ENCODE peak calls at places on chromosomes 4 and X, in seven cellular contexts. J is nucleus accumbens, L is left lobe of liver, H is ovary, B is NCI-H1092, P is AG10803, F is MM.1S. O is an unnamed sample.

GRCh38 chr4:8235224-8235623 is 34.3 kb upstream of the HTRA3 start:
- DNase-seq in J (no peak), L (no peak), H (no peak), B (no peak), P (no peak), F (peak), O (no peak)

GRCh38 chr4:74109116-74109791 is 10.3 kb upstream of the CXCL2 start:
- DNase-seq in J (peak), L (no peak), H (no peak), B (no peak), P (peak), F (no peak), O (peak)

GRCh38 chr4:183356173-183356825 is 34.1 kb upstream of the CLDN24 start:
- DNase-seq in J (no peak), L (no peak), H (no peak), B (no peak), P (no peak), F (no peak), O (no peak)

GRCh38 chr4:113952452-113953029 is 26.9 kb downstream of the ARSJ start:
- DNase-seq in J (no peak), L (no peak), H (no peak), B (peak), P (peak), F (peak), O (peak)

GRCh38 chrX:149687991-149688390 is 23.9 kb upstream of the MAGEA11 start:
- DNase-seq in J (no peak), L (no peak), H (no peak), B (no peak), P (no peak), F (no peak), O (no peak)

GRCh38 chrX:44913656-44914531 is 40.9 kb downstream of the KDM6A start:
- DNase-seq in J (no peak), L (no peak), H (no peak), B (no peak), P (no peak), F (no peak), O (no peak)

GRCh38 chr4:148222991-148223660 is 219.1 kb downstream of the NR3C2 start:
- DNase-seq in J (no peak), L (no peak), H (no peak), B (no peak), P (no peak), F (no peak), O (no peak)

GRCh38 chr4:113222431-113222979 is 173.1 kb downstream of the ANK2 start:
- DNase-seq in J (no peak), L (no peak), H (no peak), B (no peak), P (peak), F (no peak), O (peak)

GRCh38 chr4:10593130-10593529 is 91.4 kb downstream of the CLNK start:
- DNase-seq in J (no peak), L (no peak), H (no peak), B (peak), P (no peak), F (no peak), O (no peak)

GRCh38 chr4:170675568-170676262 is 586.0 kb upstream of the AADAT start:
- DNase-seq in J (no peak), L (no peak), H (no peak), B (no peak), P (no peak), F (peak), O (no peak)

GRCh38 chr4:81164623-81165416 is 50.2 kb downstream of the PRKG2 start:
- DNase-seq in J (peak), L (no peak), H (no peak), B (no peak), P (peak), F (no peak), O (peak)

GRCh38 chr4:51884606-51885005 is 41.7 kb downstream of the DCUN1D4 start:
- DNase-seq in J (no peak), L (no peak), H (no peak), B (no peak), P (no peak), F (no peak), O (no peak)

GRCh38 chr4:121339307-121339706 is 41.5 kb downstream of the QRFPR start:
- DNase-seq in J (no peak), L (no peak), H (no peak), B (no peak), P (no peak), F (no peak), O (no peak)

GRCh38 chrX:72110051-72110926 is 21.4 kb downstream of the RTL5 start:
- DNase-seq in J (peak), L (no peak), H (no peak), B (no peak), P (no peak), F (no peak), O (no peak)

GRCh38 chrX:46957299-46957698 is 45.1 kb downstream of the JADE3 start:
- DNase-seq in J (no peak), L (no peak), H (no peak), B (no peak), P (no peak), F (no peak), O (no peak)

GRCh38 chr4:139279723-139280620 is at the start of gene MGARP:
- DNase-seq in J (no peak), L (no peak), H (peak), B (peak), P (no peak), F (peak), O (no peak)

GRCh38 chr4:4673070-4673469 is 131.2 kb upstream of the STX18 start:
- DNase-seq in J (no peak), L (peak), H (no peak), B (no peak), P (peak), F (no peak), O (no peak)

GRCh38 chr4:141075553-141075952 is 57.7 kb downstream of the RNF150 start:
- DNase-seq in J (no peak), L (no peak), H (no peak), B (no peak), P (no peak), F (no peak), O (no peak)

GRCh38 chrX:25427873-25428555 is 412.2 kb upstream of the ARX start:
- DNase-seq in J (no peak), L (no peak), H (no peak), B (no peak), P (no peak), F (no peak), O (no peak)

GRCh38 chr4:148056879-148057278 is 325.0 kb downstream of the ARHGAP10 start:
- DNase-seq in J (peak), L (peak), H (no peak), B (no peak), P (peak), F (peak), O (peak)

GRCh38 chr4:93201471-93201870 is 627.1 kb upstream of the ATOH1 start:
- DNase-seq in J (no peak), L (no peak), H (no peak), B (no peak), P (no peak), F (no peak), O (no peak)